ENCODE peak calls at places on chromosomes 7 and 10, in four cellular contexts. One of them, this sample, is unnamed.

GRCh38 chr7:134789967-134790685 is 10.7 kb downstream of the CALD1 start:
- DNase-seq in progenitor cell of endocrine pancreas: no peak
- DNase-seq in Caco-2: no peak
- DNase-seq in GM12864: no peak
- DNase-seq in this sample: no peak

GRCh38 chr10:79377557-79378382 is 30.5 kb downstream of the PPIF start:
- DNase-seq in Caco-2: no peak
- DNase-seq in progenitor cell of endocrine pancreas: no peak
- DNase-seq in GM12864: no peak
- DNase-seq in this sample: no peak

GRCh38 chr10:80408198-80409085 is at the start of gene PRXL2A:
- DNase-seq in Caco-2: peak
- DNase-seq in progenitor cell of endocrine pancreas: peak
- DNase-seq in GM12864: no peak
- DNase-seq in this sample: peak

GRCh38 chr10:27658788-27659187 is 86.8 kb downstream of the MKX start:
- DNase-seq in Caco-2: no peak
- DNase-seq in progenitor cell of endocrine pancreas: no peak
- DNase-seq in GM12864: no peak
- DNase-seq in this sample: no peak

GRCh38 chr7:89104748-89105685 is 309.5 kb upstream of the TEX47 start:
- DNase-seq in Caco-2: no peak
- DNase-seq in progenitor cell of endocrine pancreas: no peak
- DNase-seq in GM12864: no peak
- DNase-seq in this sample: no peak

GRCh38 chr10:12720217-12720981 is 281.1 kb downstream of the CCDC3 start:
- DNase-seq in progenitor cell of endocrine pancreas: no peak
- DNase-seq in GM12864: no peak
- DNase-seq in Caco-2: peak
- DNase-seq in this sample: no peak

GRCh38 chr10:24518981-24519597 is 204.6 kb downstream of the ARHGAP21 start:
- DNase-seq in GM12864: no peak
- DNase-seq in Caco-2: peak
- DNase-seq in progenitor cell of endocrine pancreas: peak
- DNase-seq in this sample: peak

GRCh38 chr7:106283831-106284515 is 810 bp downstream of the NAMPT start:
- DNase-seq in Caco-2: peak
- DNase-seq in progenitor cell of endocrine pancreas: no peak
- DNase-seq in GM12864: no peak
- DNase-seq in this sample: no peak

GRCh38 chr10:1162481-1163203 is 106.5 kb downstream of the WDR37 start:
- DNase-seq in Caco-2: no peak
- DNase-seq in GM12864: no peak
- DNase-seq in progenitor cell of endocrine pancreas: no peak
- DNase-seq in this sample: no peak

GRCh38 chr10:88194041-88194887 is 330.8 kb downstream of the PTEN start:
- DNase-seq in GM12864: no peak
- DNase-seq in Caco-2: no peak
- DNase-seq in progenitor cell of endocrine pancreas: no peak
- DNase-seq in this sample: no peak

GRCh38 chr10:110501142-110501937 is 3.6 kb downstream of the DUSP5 start:
- DNase-seq in GM12864: peak
- DNase-seq in progenitor cell of endocrine pancreas: peak
- DNase-seq in Caco-2: peak
- DNase-seq in this sample: peak

GRCh38 chr10:121510201-121510771 is 88.0 kb downstream of the FGFR2 start:
- DNase-seq in GM12864: no peak
- DNase-seq in Caco-2: no peak
- DNase-seq in progenitor cell of endocrine pancreas: no peak
- DNase-seq in this sample: no peak

GRCh38 chr7:120941064-120941463 is 9.5 kb upstream of the ING3 start:
- DNase-seq in GM12864: no peak
- DNase-seq in progenitor cell of endocrine pancreas: no peak
- DNase-seq in Caco-2: no peak
- DNase-seq in this sample: no peak

GRCh38 chr10:5663692-5664427 is 2.5 kb downstream of the ASB13 start:
- DNase-seq in progenitor cell of endocrine pancreas: no peak
- DNase-seq in Caco-2: no peak
- DNase-seq in GM12864: no peak
- DNase-seq in this sample: no peak

GRCh38 chr7:55174456-55174855 is 155.6 kb downstream of the EGFR start:
- DNase-seq in progenitor cell of endocrine pancreas: no peak
- DNase-seq in GM12864: no peak
- DNase-seq in Caco-2: no peak
- DNase-seq in this sample: no peak

GRCh38 chr10:73810735-73811465 is 498 bp downstream of the NDST2 start:
- DNase-seq in progenitor cell of endocrine pancreas: peak
- DNase-seq in Caco-2: no peak
- DNase-seq in GM12864: no peak
- DNase-seq in this sample: peak

GRCh38 chr7:29795696-29796095 is 10.6 kb upstream of the WIPF3 start:
- DNase-seq in progenitor cell of endocrine pancreas: no peak
- DNase-seq in Caco-2: no peak
- DNase-seq in GM12864: no peak
- DNase-seq in this sample: no peak
- TF ChIP-seq CTCF in progenitor cell of endocrine pancreas: no peak
- TF ChIP-seq CTCF in Caco-2: no peak
- TF ChIP-seq CTCF in GM12864: no peak
- TF ChIP-seq CTCF in this sample: no peak

DNA sequence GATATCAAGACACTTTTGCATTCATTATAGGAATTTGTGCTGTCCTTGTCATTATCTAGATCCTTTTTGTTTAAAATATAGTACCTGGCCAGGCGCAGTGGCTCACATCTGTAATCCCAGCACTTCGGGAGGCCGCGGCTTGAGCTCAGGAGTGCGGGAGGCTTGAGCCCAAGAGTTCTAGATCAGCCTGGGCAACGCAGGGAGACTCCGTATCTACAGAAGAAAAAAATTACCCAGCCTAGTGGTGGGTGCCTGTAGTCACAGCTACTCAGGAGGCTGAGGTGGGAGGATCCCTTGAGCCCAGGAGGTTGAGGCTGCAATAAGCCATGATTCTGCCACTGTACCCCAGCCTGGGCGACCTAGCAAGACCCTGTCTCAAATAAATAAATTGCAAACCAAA is 621 bp upstream of the MORN4 start:
- DNase-seq in GM12864: no peak
- DNase-seq in progenitor cell of endocrine pancreas: no peak
- DNase-seq in Caco-2: no peak
- DNase-seq in this sample: no peak
- TF ChIP-seq CTCF in GM12864: peak
- TF ChIP-seq CTCF in progenitor cell of endocrine pancreas: peak
- TF ChIP-seq CTCF in Caco-2: no peak
- TF ChIP-seq CTCF in this sample: no peak

DNA sequence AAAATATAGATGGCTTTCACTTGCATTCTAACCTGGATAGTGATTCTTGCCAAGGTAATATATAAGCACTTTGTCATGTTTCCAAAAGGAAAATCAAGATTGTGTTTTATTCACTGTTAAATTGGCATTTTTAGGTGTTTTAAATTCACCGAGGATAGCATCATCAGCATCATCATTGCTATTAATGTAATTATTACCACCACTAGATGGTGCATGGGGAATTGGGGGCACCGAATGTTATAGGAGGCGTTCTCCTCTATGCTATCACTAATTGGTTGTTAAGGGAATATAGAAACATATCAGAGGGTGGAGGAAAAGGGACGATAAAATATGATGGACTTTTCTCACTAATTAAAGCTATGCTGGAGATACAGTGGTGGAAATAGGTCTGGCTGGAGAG is 95.5 kb downstream of the CELF2 start:
- DNase-seq in progenitor cell of endocrine pancreas: no peak
- DNase-seq in Caco-2: no peak
- DNase-seq in GM12864: no peak
- DNase-seq in this sample: peak
- TF ChIP-seq CTCF in progenitor cell of endocrine pancreas: peak
- TF ChIP-seq CTCF in Caco-2: peak
- TF ChIP-seq CTCF in GM12864: peak
- TF ChIP-seq CTCF in this sample: peak

GRCh38 chr7:99837649-99838361 is 10.0 kb downstream of the CYP3A43 start:
- DNase-seq in GM12864: peak
- DNase-seq in progenitor cell of endocrine pancreas: no peak
- DNase-seq in Caco-2: no peak
- DNase-seq in this sample: peak
- TF ChIP-seq CTCF in GM12864: peak
- TF ChIP-seq CTCF in progenitor cell of endocrine pancreas: no peak
- TF ChIP-seq CTCF in Caco-2: peak
- TF ChIP-seq CTCF in this sample: peak

GRCh38 chr7:44348300-44348699 is 22.9 kb upstream of the CAMK2B start:
- DNase-seq in GM12864: no peak
- DNase-seq in progenitor cell of endocrine pancreas: no peak
- DNase-seq in Caco-2: no peak
- DNase-seq in this sample: no peak
- TF ChIP-seq CTCF in GM12864: peak
- TF ChIP-seq CTCF in progenitor cell of endocrine pancreas: peak
- TF ChIP-seq CTCF in Caco-2: peak
- TF ChIP-seq CTCF in this sample: peak

DNA sequence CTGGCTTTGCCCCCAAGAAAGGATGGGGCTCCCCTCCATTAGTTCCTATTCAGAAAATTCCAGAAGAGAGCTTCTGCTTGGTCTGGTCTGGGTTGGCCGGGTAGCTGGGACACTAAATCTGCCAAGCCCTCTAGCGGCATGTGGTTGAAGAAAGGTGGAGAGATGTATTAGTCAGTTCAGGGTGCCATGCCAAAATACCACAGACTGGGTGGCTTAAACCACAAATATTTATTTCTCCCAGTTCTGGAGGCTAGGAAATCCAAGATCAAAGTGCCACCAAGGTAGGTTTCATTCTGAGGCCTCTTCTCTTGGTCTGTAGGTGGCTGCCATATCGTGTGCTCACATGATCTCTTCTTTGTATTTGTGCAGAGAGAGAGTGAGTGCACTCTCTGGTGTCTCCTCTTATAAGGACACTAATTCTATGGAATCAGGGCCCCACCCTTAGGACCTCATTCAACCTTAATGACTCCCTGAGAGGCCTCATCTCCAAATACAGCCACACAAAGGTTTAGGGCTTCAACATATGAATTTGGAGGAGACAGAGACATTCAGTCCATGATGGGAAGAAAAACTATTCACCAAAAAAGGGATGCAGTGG is 38.7 kb upstream of the MTPAP start:
- DNase-seq in progenitor cell of endocrine pancreas: no peak
- DNase-seq in Caco-2: no peak
- DNase-seq in GM12864: no peak
- DNase-seq in this sample: no peak
- TF ChIP-seq CTCF in progenitor cell of endocrine pancreas: no peak
- TF ChIP-seq CTCF in Caco-2: no peak
- TF ChIP-seq CTCF in GM12864: no peak
- TF ChIP-seq CTCF in this sample: no peak

GRCh38 chr10:129332476-129332875 is 134.6 kb upstream of the MGMT start:
- DNase-seq in GM12864: no peak
- DNase-seq in Caco-2: no peak
- DNase-seq in progenitor cell of endocrine pancreas: no peak
- DNase-seq in this sample: no peak
- TF ChIP-seq CTCF in GM12864: peak
- TF ChIP-seq CTCF in Caco-2: peak
- TF ChIP-seq CTCF in progenitor cell of endocrine pancreas: peak
- TF ChIP-seq CTCF in this sample: peak

GRCh38 chr10:75020168-75020567 is 91.3 kb upstream of the SAMD8 start:
- DNase-seq in progenitor cell of endocrine pancreas: no peak
- DNase-seq in GM12864: no peak
- DNase-seq in Caco-2: no peak
- DNase-seq in this sample: no peak

GRCh38 chr10:75018873-75019272 is 92.6 kb upstream of the SAMD8 start:
- DNase-seq in progenitor cell of endocrine pancreas: no peak
- DNase-seq in Caco-2: no peak
- DNase-seq in GM12864: no peak
- DNase-seq in this sample: no peak

GRCh38 chr10:75018233-75018632 is 93.2 kb upstream of the SAMD8 start:
- DNase-seq in progenitor cell of endocrine pancreas: no peak
- DNase-seq in GM12864: no peak
- DNase-seq in Caco-2: no peak
- DNase-seq in this sample: no peak

GRCh38 chr10:75021851-75022250 is 89.6 kb upstream of the SAMD8 start:
- DNase-seq in progenitor cell of endocrine pancreas: peak
- DNase-seq in GM12864: no peak
- DNase-seq in Caco-2: peak
- DNase-seq in this sample: no peak

GRCh38 chr10:75019360-75019759 is 92.1 kb upstream of the SAMD8 start:
- DNase-seq in GM12864: no peak
- DNase-seq in Caco-2: no peak
- DNase-seq in progenitor cell of endocrine pancreas: no peak
- DNase-seq in this sample: no peak
- TF ChIP-seq CTCF in GM12864: peak
- TF ChIP-seq CTCF in Caco-2: peak
- TF ChIP-seq CTCF in progenitor cell of endocrine pancreas: no peak
- TF ChIP-seq CTCF in this sample: peak

GRCh38 chr7:128341733-128342132 is 2.0 kb downstream of the RBM28 start:
- DNase-seq in Caco-2: no peak
- DNase-seq in GM12864: no peak
- DNase-seq in progenitor cell of endocrine pancreas: no peak
- DNase-seq in this sample: no peak

GRCh38 chr7:128344431-128344774 is 695 bp upstream of the RBM28 start:
- DNase-seq in progenitor cell of endocrine pancreas: no peak
- DNase-seq in GM12864: no peak
- DNase-seq in Caco-2: no peak
- DNase-seq in this sample: no peak

GRCh38 chr7:128347573-128348147 is 4.0 kb upstream of the RBM28 start:
- DNase-seq in progenitor cell of endocrine pancreas: no peak
- DNase-seq in Caco-2: peak
- DNase-seq in GM12864: no peak
- DNase-seq in this sample: peak

GRCh38 chr7:128349121-128349825 is 5.6 kb upstream of the RBM28 start:
- DNase-seq in GM12864: no peak
- DNase-seq in progenitor cell of endocrine pancreas: no peak
- DNase-seq in Caco-2: no peak
- DNase-seq in this sample: no peak

GRCh38 chr7:128343554-128344430 is at the start of gene RBM28:
- DNase-seq in progenitor cell of endocrine pancreas: peak
- DNase-seq in GM12864: peak
- DNase-seq in Caco-2: peak
- DNase-seq in this sample: peak
- TF ChIP-seq CTCF in progenitor cell of endocrine pancreas: no peak
- TF ChIP-seq CTCF in GM12864: no peak
- TF ChIP-seq CTCF in Caco-2: no peak
- TF ChIP-seq CTCF in this sample: no peak

This sample was measured in GM10248.